ENCODE peak calls at places on chromosomes 16 and 17, in nine cellular contexts. X is AG09319, T is tibial artery, U is uterus, J is progenitor cell of endocrine pancreas, V is body of pancreas, A is AG04450, I is fibroblast of pulmonary artery, Y is OCI-LY7. W is an unnamed sample.

GRCh38 chr16:80367037-80367658 is 173.6 kb upstream of the DYNLRB2 start:
- DNase-seq in X (no peak), T (no peak), U (no peak), J (no peak), V (no peak), A (no peak), I (no peak), Y (no peak), W (no peak)

GRCh38 chr16:55323637-55324490 is at the start of gene IRX6:
- DNase-seq in X (no peak), T (peak; percentile 60), U (no peak), J (peak; percentile 50), V (no peak), A (no peak), I (no peak), Y (no peak), W (peak; percentile 37)

GRCh38 chr16:72542103-72542502 is 370.1 kb upstream of the PMFBP1 start:
- DNase-seq in X (no peak), T (no peak), U (no peak), J (no peak), V (no peak), A (no peak), I (no peak), Y (no peak), W (no peak)

GRCh38 chr17:1606352-1606985 is 22.2 kb downstream of the SLC43A2 start:
- DNase-seq in X (no peak), T (no peak), U (no peak), J (no peak), V (no peak), A (no peak), I (no peak), Y (no peak), W (peak; percentile 66)

GRCh38 chr16:47143329-47143676 is 442 bp downstream of the NETO2 start:
- DNase-seq in X (no peak), T (no peak), U (peak; percentile 16), J (peak; percentile 74), V (peak; percentile 31), A (no peak), I (peak; percentile 74), Y (peak; percentile 53), W (peak; percentile 90)

GRCh38 chr16:14378131-14378551 is 251.9 kb downstream of the PARN start:
- DNase-seq in X (peak; percentile 90), T (no peak), U (no peak), J (no peak), V (no peak), A (peak; percentile 68), I (peak; percentile 38), Y (no peak), W (no peak)

GRCh38 chr17:2792541-2793169 is 3.6 kb upstream of the RAP1GAP2 start:
- DNase-seq in X (no peak), T (no peak), U (no peak), J (no peak), V (no peak), A (no peak), I (no peak), Y (no peak), W (no peak)

GRCh38 chr17:66667491-66668030 is 167.4 kb upstream of the CACNG5 start:
- DNase-seq in X (no peak), T (no peak), U (no peak), J (no peak), V (no peak), A (no peak), I (no peak), Y (no peak), W (peak; percentile 37)

GRCh38 chr17:82094931-82095776 is 2.9 kb downstream of the FASN start:
- DNase-seq in X (no peak), T (no peak), U (no peak), J (no peak), V (no peak), A (no peak), I (no peak), Y (no peak), W (no peak)

GRCh38 chr17:74408830-74409229 is 23.1 kb upstream of the GPRC5C start:
- DNase-seq in X (no peak), T (no peak), U (no peak), J (no peak), V (no peak), A (no peak), I (no peak), Y (no peak), W (no peak)

GRCh38 chr17:74404802-74405201 is 27.1 kb upstream of the GPRC5C start:
- DNase-seq in X (no peak), T (no peak), U (no peak), J (no peak), V (no peak), A (no peak), I (no peak), Y (no peak), W (no peak)

GRCh38 chr17:74410001-74410443 is 21.9 kb upstream of the GPRC5C start:
- DNase-seq in X (no peak), T (no peak), U (no peak), J (no peak), V (no peak), A (no peak), I (no peak), Y (peak; percentile 76), W (no peak)

GRCh38 chr17:74407384-74407783 is 24.5 kb upstream of the GPRC5C start:
- DNase-seq in X (no peak), T (no peak), U (no peak), J (no peak), V (peak; percentile 22), A (no peak), I (no peak), Y (no peak), W (no peak)

GRCh38 chr17:74408262-74408661 is 23.6 kb upstream of the GPRC5C start:
- DNase-seq in X (no peak), T (no peak), U (no peak), J (no peak), V (peak; percentile 31), A (no peak), I (peak; percentile 61), Y (peak; percentile 19), W (no peak)
- TF ChIP-seq CTCF in X (no peak), T (no peak), U (no peak), J (no peak), V (no peak), A (no peak), I (peak; percentile 15), Y (peak; percentile 40), W (peak; percentile 52)

GRCh38 chr16:6970171-6970857 is 362.3 kb upstream of the RBFOX1 start:
- DNase-seq in X (no peak), T (no peak), U (no peak), J (no peak), V (no peak), A (no peak), I (no peak), Y (no peak), W (no peak)

GRCh38 chr16:6966925-6967324 is 365.7 kb upstream of the RBFOX1 start:
- DNase-seq in X (no peak), T (no peak), U (no peak), J (no peak), V (no peak), A (no peak), I (no peak), Y (no peak), W (no peak)

GRCh38 chr16:6967796-6968195 is 364.8 kb upstream of the RBFOX1 start:
- DNase-seq in X (no peak), T (no peak), U (no peak), J (no peak), V (no peak), A (no peak), I (no peak), Y (no peak), W (no peak)

GRCh38 chr16:6964679-6965078 is 368.0 kb upstream of the RBFOX1 start:
- DNase-seq in X (no peak), T (no peak), U (no peak), J (no peak), V (no peak), A (no peak), I (no peak), Y (no peak), W (no peak)

DNA sequence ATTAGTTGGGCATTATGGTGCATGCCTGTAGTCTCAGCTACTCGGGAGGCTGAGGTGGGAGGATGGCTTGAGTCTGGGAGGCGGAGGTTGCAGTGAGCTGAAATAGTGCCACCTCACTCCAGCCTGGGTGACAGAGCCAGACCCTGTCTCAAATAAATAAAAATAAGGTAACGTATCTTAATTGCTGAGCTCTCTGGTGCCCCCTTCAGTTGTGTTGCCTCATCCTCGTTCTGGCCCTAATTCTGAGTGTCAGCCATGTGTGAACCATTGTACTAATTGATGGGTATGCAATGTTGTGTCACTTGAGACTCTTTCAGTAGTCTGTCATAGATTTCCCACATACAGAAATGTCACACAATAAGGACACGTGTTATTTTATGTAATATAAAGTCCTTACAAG is 363.1 kb upstream of the RBFOX1 start:
- DNase-seq in X (no peak), T (no peak), U (no peak), J (no peak), V (no peak), A (no peak), I (no peak), Y (no peak), W (no peak)
- TF ChIP-seq CTCF in X (no peak), T (no peak), U (no peak), J (peak; percentile 22), V (no peak), A (no peak), I (no peak), Y (peak; percentile 21), W (no peak)

DNA sequence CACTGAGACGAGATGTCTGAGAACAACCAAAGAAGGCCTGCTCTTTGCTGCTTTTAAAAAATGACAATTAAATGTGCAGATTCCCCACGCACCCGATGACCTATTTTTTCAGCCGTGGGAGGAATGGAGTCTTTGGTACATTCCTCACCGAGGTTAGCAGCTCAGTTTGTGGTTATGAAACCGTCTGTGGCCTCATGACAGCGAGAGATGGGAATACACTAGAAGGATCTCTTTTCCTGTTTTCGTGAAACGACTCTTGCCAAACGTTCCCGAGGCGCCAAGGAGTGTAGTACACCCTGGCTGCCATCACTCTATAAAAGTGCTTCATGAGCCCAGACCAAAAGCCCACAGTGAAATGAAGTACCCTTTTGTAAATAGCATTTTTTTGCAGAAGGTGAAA is 87.8 kb downstream of the CRISPLD2 start:
- DNase-seq in X (no peak), T (peak; percentile 84), U (peak; percentile 68), J (no peak), V (no peak), A (no peak), I (peak; percentile 60), Y (no peak), W (no peak)
- TF ChIP-seq CTCF in X (no peak), T (no peak), U (no peak), J (no peak), V (no peak), A (no peak), I (no peak), Y (no peak), W (no peak)

DNA sequence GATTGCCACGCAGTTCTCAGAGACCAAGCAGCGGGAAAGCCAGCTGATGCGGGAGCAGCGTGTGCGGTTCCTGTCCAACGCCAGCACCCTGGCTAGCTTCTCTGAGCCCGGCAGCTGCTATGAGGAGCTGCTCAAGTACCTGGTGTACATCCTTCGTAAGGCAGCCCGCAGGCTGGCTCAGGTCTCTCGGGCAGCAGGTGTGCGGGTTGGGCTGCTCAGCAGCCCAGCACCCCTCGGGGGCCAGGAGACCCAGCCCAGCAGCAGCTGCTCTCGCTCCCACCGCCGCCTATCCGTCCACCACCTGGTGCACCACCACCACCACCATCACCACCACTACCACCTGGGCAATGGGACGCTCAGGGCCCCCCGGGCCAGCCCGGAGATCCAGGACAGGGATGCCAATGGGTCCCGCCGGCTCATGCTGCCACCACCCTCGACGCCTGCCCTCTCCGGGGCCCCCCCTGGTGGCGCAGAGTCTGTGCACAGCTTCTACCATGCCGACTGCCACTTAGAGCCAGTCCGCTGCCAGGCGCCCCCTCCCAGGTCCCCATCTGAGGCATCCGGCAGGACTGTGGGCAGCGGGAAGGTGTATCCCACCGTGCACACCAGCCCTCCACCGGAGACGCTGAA is 15.2 kb downstream of the CACNA1G start:
- DNase-seq in X (no peak), T (no peak), U (no peak), J (no peak), V (no peak), A (no peak), I (no peak), Y (no peak), W (no peak)
- TF ChIP-seq CTCF in X (no peak), T (no peak), U (no peak), J (no peak), V (peak; percentile 25), A (no peak), I (no peak), Y (peak; percentile 22), W (no peak)